ENCODE peak calls at places on chromosomes 6 and 20, in six cellular contexts. One of them, this sample, is unnamed. For H3K36me3, the result is how much of the 10 kb centered on the place peaks cover.

GRCh38 chr6:285030-285771 is 7.1 kb upstream of the DUSP22 start:
- DNase-seq in endothelial cell of umbilical vein: no peak
- DNase-seq in OCI-LY7: no peak
- DNase-seq in mammary epithelial cell: no peak
- DNase-seq in DND-41: no peak
- DNase-seq in fibroblast of lung: no peak
- DNase-seq in this sample: no peak

GRCh38 chr20:54345301-54345724 is 130.1 kb upstream of the DOK5 start:
- DNase-seq in endothelial cell of umbilical vein: peak
- DNase-seq in OCI-LY7: no peak
- DNase-seq in mammary epithelial cell: peak
- DNase-seq in DND-41: no peak
- DNase-seq in fibroblast of lung: peak
- DNase-seq in this sample: peak

GRCh38 chr6:144899161-144899560 is 614.0 kb downstream of the UTRN start:
- DNase-seq in endothelial cell of umbilical vein: no peak
- DNase-seq in OCI-LY7: no peak
- DNase-seq in mammary epithelial cell: no peak
- DNase-seq in DND-41: no peak
- DNase-seq in fibroblast of lung: peak
- DNase-seq in this sample: peak

GRCh38 chr6:135231469-135231844 is 50.3 kb downstream of the MYB start:
- DNase-seq in endothelial cell of umbilical vein: no peak
- DNase-seq in OCI-LY7: no peak
- DNase-seq in mammary epithelial cell: no peak
- DNase-seq in DND-41: no peak
- DNase-seq in fibroblast of lung: peak
- DNase-seq in this sample: no peak

GRCh38 chr20:32966382-32966781 is 37.9 kb downstream of the SUN5 start:
- DNase-seq in endothelial cell of umbilical vein: no peak
- DNase-seq in OCI-LY7: no peak
- DNase-seq in mammary epithelial cell: no peak
- DNase-seq in DND-41: no peak
- DNase-seq in fibroblast of lung: no peak
- DNase-seq in this sample: no peak

GRCh38 chr6:102458990-102459389 is 1065.5 kb downstream of the GRIK2 start:
- DNase-seq in endothelial cell of umbilical vein: no peak
- DNase-seq in OCI-LY7: no peak
- DNase-seq in mammary epithelial cell: no peak
- DNase-seq in DND-41: no peak
- DNase-seq in fibroblast of lung: no peak
- DNase-seq in this sample: no peak

GRCh38 chr6:44630125-44631028 is 242.9 kb downstream of the CDC5L start:
- DNase-seq in endothelial cell of umbilical vein: peak
- DNase-seq in OCI-LY7: peak
- DNase-seq in mammary epithelial cell: peak
- DNase-seq in DND-41: peak
- DNase-seq in fibroblast of lung: peak
- DNase-seq in this sample: peak

GRCh38 chr6:23584134-23584763 is 541.8 kb upstream of the NRSN1 start:
- DNase-seq in endothelial cell of umbilical vein: no peak
- DNase-seq in OCI-LY7: no peak
- DNase-seq in mammary epithelial cell: no peak
- DNase-seq in DND-41: no peak
- DNase-seq in fibroblast of lung: peak
- DNase-seq in this sample: no peak

GRCh38 chr6:169370666-169371343 is 117.2 kb upstream of the THBS2 start:
- DNase-seq in endothelial cell of umbilical vein: no peak
- DNase-seq in OCI-LY7: no peak
- DNase-seq in mammary epithelial cell: no peak
- DNase-seq in DND-41: no peak
- DNase-seq in fibroblast of lung: peak
- DNase-seq in this sample: peak

GRCh38 chr6:25017486-25017885 is 81.7 kb upstream of the RIPOR2 start:
- DNase-seq in endothelial cell of umbilical vein: no peak
- DNase-seq in OCI-LY7: peak
- DNase-seq in mammary epithelial cell: peak
- DNase-seq in DND-41: no peak
- DNase-seq in fibroblast of lung: peak
- DNase-seq in this sample: peak

GRCh38 chr20:60365063-60365640 is 406.9 kb downstream of the CDH26 start:
- DNase-seq in endothelial cell of umbilical vein: no peak
- DNase-seq in OCI-LY7: peak
- DNase-seq in mammary epithelial cell: no peak
- DNase-seq in DND-41: peak
- DNase-seq in fibroblast of lung: no peak
- DNase-seq in this sample: no peak

GRCh38 chr20:59831024-59831900 is 102.2 kb downstream of the SYCP2 start:
- DNase-seq in endothelial cell of umbilical vein: no peak
- DNase-seq in OCI-LY7: no peak
- DNase-seq in mammary epithelial cell: peak
- DNase-seq in DND-41: no peak
- DNase-seq in fibroblast of lung: no peak
- DNase-seq in this sample: no peak

GRCh38 chr20:26324177-26324576 is 627.5 kb upstream of the ZNF337 start:
- DNase-seq in endothelial cell of umbilical vein: no peak
- DNase-seq in OCI-LY7: no peak
- DNase-seq in mammary epithelial cell: no peak
- DNase-seq in DND-41: no peak
- DNase-seq in fibroblast of lung: no peak
- DNase-seq in this sample: no peak

GRCh38 chr20:38034961-38035360 is 1.4 kb downstream of the RPRD1B start:
- DNase-seq in endothelial cell of umbilical vein: no peak
- DNase-seq in OCI-LY7: peak
- DNase-seq in mammary epithelial cell: peak
- DNase-seq in DND-41: no peak
- DNase-seq in fibroblast of lung: peak
- DNase-seq in this sample: peak

GRCh38 chr20:40160151-40160550 is 528.9 kb downstream of the MAFB start:
- DNase-seq in endothelial cell of umbilical vein: peak
- DNase-seq in OCI-LY7: peak
- DNase-seq in mammary epithelial cell: peak
- DNase-seq in DND-41: peak
- DNase-seq in fibroblast of lung: no peak
- DNase-seq in this sample: no peak

GRCh38 chr6:11732036-11732545 is 46.5 kb downstream of the ADTRP start:
- DNase-seq in endothelial cell of umbilical vein: no peak
- DNase-seq in OCI-LY7: no peak
- DNase-seq in mammary epithelial cell: no peak
- DNase-seq in DND-41: no peak
- DNase-seq in fibroblast of lung: no peak
- DNase-seq in this sample: no peak

GRCh38 chr20:43138061-43138860 is 51.4 kb downstream of the PTPRT start:
- DNase-seq in endothelial cell of umbilical vein: no peak
- DNase-seq in OCI-LY7: no peak
- DNase-seq in mammary epithelial cell: no peak
- DNase-seq in DND-41: no peak
- DNase-seq in fibroblast of lung: no peak
- DNase-seq in this sample: no peak

GRCh38 chr6:122817766-122818165 is 28.7 kb downstream of the SMPDL3A start:
- DNase-seq in endothelial cell of umbilical vein: no peak
- DNase-seq in OCI-LY7: no peak
- DNase-seq in mammary epithelial cell: no peak
- DNase-seq in DND-41: no peak
- DNase-seq in fibroblast of lung: no peak
- DNase-seq in this sample: no peak

GRCh38 chr6:161273752-161274487 is at the start of gene AGPAT4:
- DNase-seq in endothelial cell of umbilical vein: peak
- DNase-seq in OCI-LY7: peak
- DNase-seq in mammary epithelial cell: peak
- DNase-seq in DND-41: peak
- DNase-seq in fibroblast of lung: peak
- DNase-seq in this sample: peak

GRCh38 chr20:7195704-7196103 is 428.2 kb downstream of the BMP2 start:
- DNase-seq in endothelial cell of umbilical vein: peak
- DNase-seq in OCI-LY7: no peak
- DNase-seq in mammary epithelial cell: peak
- DNase-seq in DND-41: no peak
- DNase-seq in fibroblast of lung: peak
- DNase-seq in this sample: peak

GRCh38 chr6:87099472-87099871 is 4.6 kb upstream of the CGA start:
- DNase-seq in endothelial cell of umbilical vein: no peak
- DNase-seq in OCI-LY7: no peak
- DNase-seq in mammary epithelial cell: no peak
- DNase-seq in DND-41: no peak
- DNase-seq in fibroblast of lung: no peak
- DNase-seq in this sample: no peak

GRCh38 chr6:123661105-123661891 is 24.5 kb upstream of the TRDN start:
- DNase-seq in endothelial cell of umbilical vein: no peak
- DNase-seq in OCI-LY7: no peak
- DNase-seq in mammary epithelial cell: no peak
- DNase-seq in DND-41: no peak
- DNase-seq in fibroblast of lung: no peak
- DNase-seq in this sample: no peak

DNA sequence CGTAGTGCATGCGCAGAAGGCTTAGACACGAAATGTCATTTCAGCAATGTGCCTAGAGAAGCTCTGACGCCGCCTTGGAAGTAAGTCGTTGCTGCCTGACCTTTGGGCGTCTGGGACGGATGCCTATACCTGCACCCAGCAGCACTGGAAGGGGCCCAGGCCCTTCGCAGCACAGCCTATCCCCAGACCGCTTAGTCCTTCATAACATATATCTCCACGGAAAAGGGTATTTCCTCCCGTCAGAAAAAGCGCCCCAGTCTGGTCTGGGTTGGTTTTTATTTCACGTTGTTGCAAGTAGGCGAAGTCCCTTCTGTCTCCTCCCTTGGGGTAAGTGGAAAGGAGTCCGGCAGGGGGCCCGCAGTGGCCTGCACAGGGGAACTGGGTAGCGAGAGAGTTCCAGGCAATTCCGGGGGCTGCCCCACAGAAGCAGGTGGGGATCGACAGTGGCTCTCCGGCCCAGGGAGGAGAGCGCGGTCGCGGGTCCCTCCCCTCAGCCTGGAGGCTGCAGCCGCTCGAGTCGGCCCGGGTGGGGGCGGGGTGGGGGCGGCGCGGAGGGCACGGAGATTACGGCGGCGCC is 558 bp upstream of the EYA4 start:
- DNase-seq in endothelial cell of umbilical vein: no peak
- DNase-seq in OCI-LY7: no peak
- DNase-seq in mammary epithelial cell: no peak
- DNase-seq in DND-41: no peak
- DNase-seq in fibroblast of lung: peak
- DNase-seq in this sample: peak
- H2AFZ ChIP-seq in endothelial cell of umbilical vein: no peak
- H2AFZ ChIP-seq in OCI-LY7: no peak
- H2AFZ ChIP-seq in mammary epithelial cell: no peak
- H2AFZ ChIP-seq in DND-41: no peak
- H2AFZ ChIP-seq in fibroblast of lung: peak
- H2AFZ ChIP-seq in this sample: peak

GRCh38 chr20:19977373-19977770 is 39.8 kb upstream of the NAA20 start:
- DNase-seq in endothelial cell of umbilical vein: no peak
- DNase-seq in OCI-LY7: no peak
- DNase-seq in mammary epithelial cell: no peak
- DNase-seq in DND-41: no peak
- DNase-seq in fibroblast of lung: peak
- DNase-seq in this sample: peak

GRCh38 chr20:19975436-19975799 is 41.7 kb upstream of the NAA20 start:
- DNase-seq in endothelial cell of umbilical vein: no peak
- DNase-seq in OCI-LY7: no peak
- DNase-seq in mammary epithelial cell: no peak
- DNase-seq in DND-41: no peak
- DNase-seq in fibroblast of lung: peak
- DNase-seq in this sample: peak

GRCh38 chr20:19976595-19977372 is 40.4 kb upstream of the NAA20 start:
- DNase-seq in endothelial cell of umbilical vein: peak
- DNase-seq in OCI-LY7: no peak
- DNase-seq in mammary epithelial cell: peak
- DNase-seq in DND-41: no peak
- DNase-seq in fibroblast of lung: peak
- DNase-seq in this sample: peak

GRCh38 chr20:19974621-19975435 is 42.3 kb upstream of the NAA20 start:
- DNase-seq in endothelial cell of umbilical vein: peak
- DNase-seq in OCI-LY7: no peak
- DNase-seq in mammary epithelial cell: peak
- DNase-seq in DND-41: no peak
- DNase-seq in fibroblast of lung: peak
- DNase-seq in this sample: peak

DNA sequence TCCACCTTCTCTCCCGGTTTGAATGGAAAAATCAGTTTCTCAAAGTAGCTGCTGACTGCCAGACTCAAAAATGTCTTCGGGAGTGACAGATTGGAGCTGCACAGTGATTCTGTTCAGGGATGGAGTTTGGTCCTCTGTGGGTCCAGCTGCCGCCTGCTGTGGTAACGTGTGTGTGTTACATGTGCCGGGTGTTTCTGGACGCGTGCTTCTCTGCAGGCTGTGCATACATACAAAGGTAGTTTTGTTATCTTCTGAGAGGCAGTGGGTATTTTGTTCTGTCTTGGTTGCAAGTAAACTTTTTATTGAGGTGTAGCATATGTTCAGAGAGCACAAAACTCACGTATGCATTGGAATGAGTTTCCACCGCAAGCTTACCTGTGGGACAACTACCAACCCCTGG is 41.3 kb upstream of the NAA20 start:
- DNase-seq in endothelial cell of umbilical vein: no peak
- DNase-seq in OCI-LY7: no peak
- DNase-seq in mammary epithelial cell: peak
- DNase-seq in DND-41: no peak
- DNase-seq in fibroblast of lung: peak
- DNase-seq in this sample: peak
- H3K36me3 ChIP-seq in endothelial cell of umbilical vein: under half
- H3K36me3 ChIP-seq in OCI-LY7: under half
- H3K36me3 ChIP-seq in mammary epithelial cell: under half
- H3K36me3 ChIP-seq in DND-41: under half
- H3K36me3 ChIP-seq in fibroblast of lung: under half
- H3K36me3 ChIP-seq in this sample: under half

GRCh38 chr6:109373333-109373732 is 8.9 kb downstream of the CD164 start:
- DNase-seq in endothelial cell of umbilical vein: no peak
- DNase-seq in OCI-LY7: no peak
- DNase-seq in mammary epithelial cell: no peak
- DNase-seq in DND-41: no peak
- DNase-seq in fibroblast of lung: no peak
- DNase-seq in this sample: no peak

GRCh38 chr6:109370792-109371191 is 11.5 kb downstream of the CD164 start:
- DNase-seq in endothelial cell of umbilical vein: no peak
- DNase-seq in OCI-LY7: no peak
- DNase-seq in mammary epithelial cell: no peak
- DNase-seq in DND-41: no peak
- DNase-seq in fibroblast of lung: no peak
- DNase-seq in this sample: no peak

GRCh38 chr6:109372070-109372585 is 10.1 kb downstream of the CD164 start:
- DNase-seq in endothelial cell of umbilical vein: no peak
- DNase-seq in OCI-LY7: no peak
- DNase-seq in mammary epithelial cell: no peak
- DNase-seq in DND-41: no peak
- DNase-seq in fibroblast of lung: peak
- DNase-seq in this sample: peak

GRCh38 chr6:109369724-109370123 is 12.5 kb downstream of the CD164 start:
- DNase-seq in endothelial cell of umbilical vein: no peak
- DNase-seq in OCI-LY7: no peak
- DNase-seq in mammary epithelial cell: no peak
- DNase-seq in DND-41: no peak
- DNase-seq in fibroblast of lung: no peak
- DNase-seq in this sample: no peak

GRCh38 chr6:109370336-109370735 is 11.9 kb downstream of the CD164 start:
- DNase-seq in endothelial cell of umbilical vein: no peak
- DNase-seq in OCI-LY7: no peak
- DNase-seq in mammary epithelial cell: no peak
- DNase-seq in DND-41: no peak
- DNase-seq in fibroblast of lung: peak
- DNase-seq in this sample: no peak
- H2AFZ ChIP-seq in endothelial cell of umbilical vein: no peak
- H2AFZ ChIP-seq in OCI-LY7: no peak
- H2AFZ ChIP-seq in mammary epithelial cell: no peak
- H2AFZ ChIP-seq in DND-41: no peak
- H2AFZ ChIP-seq in fibroblast of lung: no peak
- H2AFZ ChIP-seq in this sample: no peak

GRCh38 chr20:62172666-62173065 is 10.2 kb upstream of the MTG2 start:
- DNase-seq in endothelial cell of umbilical vein: no peak
- DNase-seq in OCI-LY7: no peak
- DNase-seq in mammary epithelial cell: no peak
- DNase-seq in DND-41: no peak
- DNase-seq in fibroblast of lung: no peak
- DNase-seq in this sample: no peak
- H3K36me3 ChIP-seq in endothelial cell of umbilical vein: under half
- H3K36me3 ChIP-seq in OCI-LY7: under half
- H3K36me3 ChIP-seq in mammary epithelial cell: under half
- H3K36me3 ChIP-seq in DND-41: half or more
- H3K36me3 ChIP-seq in fibroblast of lung: under half
- H3K36me3 ChIP-seq in this sample: under half

This sample was measured in astrocyte.